ENCODE peak calls at places on chromosomes 16 and 17, in ten cellular contexts. X is iris pigment epithelial cell, G is GM18507, N is EL, S is NCI-H82, V is GM19239, C is NCI-H1092, H is SW480, P is HTR-8/SVneo, W is NCI-H2107. F is an unnamed sample.

GRCh38 chr16:79823644-79824043 is 223.1 kb upstream of the MAF start:
- DNase-seq in X (no peak), V (no peak), H (no peak), N (no peak), S (no peak), C (no peak), P (no peak), G (no peak), W (no peak), F (no peak)

GRCh38 chr16:54374136-54374535 is 87.5 kb upstream of the IRX3 start:
- DNase-seq in C (no peak), S (no peak), P (peak), N (peak), V (no peak), W (no peak), G (no peak), H (no peak), X (no peak), F (no peak)

GRCh38 chr16:84735846-84736586 is 36.2 kb downstream of the USP10 start:
- DNase-seq in V (no peak), X (no peak), W (no peak), P (no peak), N (no peak), H (peak), C (peak), S (no peak), G (no peak), F (peak)

GRCh38 chr16:10514369-10515055 is 65.9 kb downstream of the EMP2 start:
- DNase-seq in V (peak), W (peak), H (peak), S (peak), G (peak), X (peak), P (peak), N (peak), C (peak), F (peak)

GRCh38 chr17:56727876-56728617 is 105.7 kb downstream of the C17orf67 start:
- DNase-seq in N (no peak), S (no peak), H (peak), P (no peak), G (no peak), W (no peak), C (no peak), X (no peak), V (no peak), F (no peak)

GRCh38 chr16:3738541-3738940 is 21.2 kb upstream of the TRAP1 start:
- DNase-seq in V (no peak), C (no peak), X (no peak), H (no peak), N (no peak), P (no peak), S (no peak), G (no peak), W (no peak), F (no peak)

GRCh38 chr17:57296231-57296630 is 39.9 kb downstream of the MSI2 start:
- DNase-seq in V (no peak), X (peak), S (no peak), H (peak), W (no peak), G (no peak), N (peak), C (peak), P (no peak), F (no peak)

GRCh38 chr16:23858496-23859062 is 22.8 kb downstream of the PRKCB start:
- DNase-seq in H (no peak), S (peak), G (no peak), C (no peak), N (no peak), V (no peak), W (no peak), P (no peak), X (no peak), F (peak)

GRCh38 chr17:77516902-77517301 is 376.1 kb downstream of the SEC14L1 start:
- DNase-seq in V (no peak), W (no peak), H (peak), N (peak), P (no peak), S (no peak), C (no peak), X (peak), G (no peak), F (peak)